ENCODE peak calls at places on chromosomes 7 and 10, in five cellular contexts. U is HCT116, D is neural progenitor cell, Y is A549, Z is brain microvascular endothelial cell. W is an unnamed sample.

GRCh38 chr7:17234398-17235021 is 63.9 kb upstream of the AHR start:
- DNase-seq in Y (peak; percentile 65), D (no peak), Z (peak; percentile 93), U (peak; percentile 77), W (no peak)

GRCh38 chr10:120979435-120980315 is 128.5 kb downstream of the WDR11 start:
- DNase-seq in D (peak; percentile 75), Z (peak; percentile 2), Y (peak; percentile 44), U (peak; percentile 62), W (peak; percentile 85)

GRCh38 chr10:89364533-89364932 is 13.3 kb upstream of the IFIT1B start:
- DNase-seq in D (no peak), Z (no peak), Y (no peak), U (no peak), W (no peak)

GRCh38 chr10:69222157-69223027 is 2.3 kb downstream of the HKDC1 start:
- DNase-seq in U (peak; percentile 83), Y (peak; percentile 66), D (peak; percentile 77), Z (peak; percentile 59), W (peak; percentile 84)

GRCh38 chr10:119466655-119467054 is 75.9 kb downstream of the RGS10 start:
- DNase-seq in U (no peak), Y (no peak), Z (no peak), D (no peak), W (no peak)

GRCh38 chr10:60732240-60733188 is 45.8 kb upstream of the CDK1 start:
- DNase-seq in Z (no peak), D (peak; percentile 50), Y (no peak), U (no peak), W (peak; percentile 75)

GRCh38 chr7:94323872-94324271 is 70.8 kb upstream of the COL1A2 start:
- DNase-seq in D (no peak), Z (no peak), Y (no peak), U (no peak), W (no peak)

GRCh38 chr7:100476108-100476780 is 2.8 kb downstream of the TSC22D4 start:
- DNase-seq in D (no peak), Y (no peak), U (no peak), Z (no peak), W (no peak)

GRCh38 chr10:121553455-121553854 is 44.8 kb downstream of the FGFR2 start:
- DNase-seq in D (peak; percentile 49), Y (no peak), U (no peak), Z (no peak), W (no peak)

GRCh38 chr10:86657396-86658011 is 3.2 kb downstream of the OPN4 start:
- DNase-seq in D (no peak), Y (no peak), U (no peak), Z (no peak), W (no peak)

GRCh38 chr10:110141747-110142625 is 65.4 kb upstream of the MXI1 start:
- DNase-seq in U (no peak), D (no peak), Y (no peak), Z (no peak), W (no peak)

GRCh38 chr10:83896219-83896618 is 243.1 kb upstream of the GHITM start:
- DNase-seq in Z (no peak), D (no peak), Y (no peak), U (no peak), W (peak; percentile 45)

GRCh38 chr7:129390314-129390713 is 43.9 kb upstream of the STRIP2 start:
- DNase-seq in U (no peak), Z (no peak), D (no peak), Y (no peak), W (no peak)

GRCh38 chr10:25059990-25060389 is 43.6 kb downstream of the THNSL1 start:
- DNase-seq in U (peak; percentile 79), Y (peak; percentile 78), Z (peak; percentile 90), D (no peak), W (peak; percentile 58)

GRCh38 chr7:149753370-149754233 is 19.8 kb downstream of the ZNF467 start:
- DNase-seq in Y (peak; percentile 73), D (peak; percentile 69), U (peak; percentile 36), Z (peak; percentile 29), W (peak; percentile 91)

GRCh38 chr7:26709210-26709990 is 155.0 kb downstream of the SKAP2 start:
- DNase-seq in D (no peak), Y (no peak), Z (no peak), U (no peak), W (no peak)

GRCh38 chr10:78703581-78703980 is 365.2 kb upstream of the ZMIZ1 start:
- DNase-seq in U (no peak), Y (no peak), Z (no peak), D (no peak), W (no peak)

GRCh38 chr10:75469018-75469616 is 37.7 kb downstream of the LRMDA start:
- DNase-seq in Y (peak; percentile 59), U (no peak), Z (peak; percentile 85), D (no peak), W (no peak)

GRCh38 chr10:102117391-102118159 is 2.6 kb downstream of the LDB1 start:
- DNase-seq in Z (no peak), U (no peak), Y (no peak), D (peak; percentile 69), W (peak; percentile 83)

GRCh38 chr10:1048349-1048731 is 579 bp downstream of the IDI1 start:
- DNase-seq in Y (no peak), Z (no peak), D (no peak), U (no peak), W (no peak)

GRCh38 chr10:97861351-97861750 is 11.7 kb downstream of the GOLGA7B start:
- DNase-seq in D (no peak), U (no peak), Y (peak; percentile 93), Z (peak; percentile 48), W (peak; percentile 57)

GRCh38 chr7:85001493-85002345 is 185.1 kb downstream of the SEMA3D start:
- DNase-seq in Y (no peak), Z (no peak), D (no peak), U (no peak), W (no peak)

GRCh38 chr10:48478469-48478868 is 126.4 kb downstream of the ARHGAP22 start:
- DNase-seq in Z (no peak), U (no peak), D (no peak), Y (no peak), W (peak; percentile 20)

GRCh38 chr7:95725170-95725569 is 47.2 kb upstream of the DYNC1I1 start:
- DNase-seq in Y (no peak), Z (no peak), D (peak; percentile 62), U (no peak), W (no peak)

GRCh38 chr10:126014309-126014708 is 117.9 kb downstream of the FANK1 start:
- DNase-seq in D (no peak), Y (no peak), U (no peak), Z (peak; percentile 71), W (no peak)

GRCh38 chr7:37211097-37211496 is 237.6 kb downstream of the ELMO1 start:
- DNase-seq in Y (no peak), Z (peak; percentile 6), U (no peak), D (no peak), W (no peak)

GRCh38 chr7:129315916-129316315 is 91.1 kb downstream of the AHCYL2 start:
- DNase-seq in Z (no peak), D (no peak), U (no peak), Y (no peak), W (no peak)

GRCh38 chr7:44225566-44226395 is 25.0 kb downstream of the YKT6 start:
- DNase-seq in Y (no peak), U (no peak), Z (no peak), D (no peak), W (no peak)

GRCh38 chr7:107742678-107743566 is 1.0 kb upstream of the CBLL1 start:
- DNase-seq in U (no peak), Y (peak; percentile 51), Z (no peak), D (peak; percentile 80), W (peak; percentile 91)

GRCh38 chr7:90918303-90918702 is 322.2 kb downstream of the CDK14 start:
- DNase-seq in Y (no peak), Z (no peak), U (no peak), D (no peak), W (no peak)

GRCh38 chr10:19659920-19660655 is 156.1 kb upstream of the PLXDC2 start:
- DNase-seq in Y (no peak), Z (peak; percentile 51), U (no peak), D (no peak), W (no peak)

GRCh38 chr7:131329176-131329570 is 1.5 kb downstream of the MKLN1 start:
- DNase-seq in Y (peak; percentile 21), D (no peak), Z (no peak), U (no peak), W (peak; percentile 48)
- H3K27ac ChIP-seq in Y (peak overlapping the region; percentile 98), D (no peak overlapping the region), Z (peak overlapping the region; percentile 93), U (no peak overlapping the region), W (no peak overlapping the region)

GRCh38 chr7:75965617-75966016 is 28.8 kb downstream of the TMEM120A start:
- DNase-seq in U (no peak), Y (no peak), Z (no peak), D (no peak), W (no peak)
- H3K27ac ChIP-seq in U (no peak overlapping the region), Y (no peak overlapping the region), Z (no peak overlapping the region), D (peak overlapping the region; percentile 20), W (peak overlapping the region; percentile 72)

GRCh38 chr7:39890411-39890810 is 59.6 kb upstream of the CDK13 start:
- DNase-seq in U (no peak), Z (no peak), D (no peak), Y (no peak), W (no peak)

GRCh38 chr7:39892361-39892760 is 57.7 kb upstream of the CDK13 start:
- DNase-seq in D (no peak), Z (no peak), Y (no peak), U (no peak), W (no peak)

GRCh38 chr7:39891879-39892278 is 58.2 kb upstream of the CDK13 start:
- DNase-seq in Z (no peak), U (no peak), Y (no peak), D (no peak), W (no peak)

GRCh38 chr7:39888171-39888853 is 61.7 kb upstream of the CDK13 start:
- DNase-seq in U (no peak), Z (no peak), Y (no peak), D (no peak), W (no peak)
- H3K27ac ChIP-seq in U (no peak overlapping the region), Z (no peak overlapping the region), Y (no peak overlapping the region), D (no peak overlapping the region), W (no peak overlapping the region)

GRCh38 chr10:5413012-5413938 is 918 bp downstream of the NET1 start:
- DNase-seq in U (no peak), Y (peak; percentile 31), D (peak; percentile 77), Z (peak; percentile 11), W (peak; percentile 66)

GRCh38 chr10:5411941-5412276 is 448 bp upstream of the NET1 start:
- DNase-seq in U (no peak), D (no peak), Y (no peak), Z (no peak), W (no peak)

GRCh38 chr10:5416981-5417380 is 4.6 kb downstream of the NET1 start:
- DNase-seq in U (no peak), Y (no peak), Z (no peak), D (peak; percentile 28), W (peak; percentile 39)

GRCh38 chr10:5406918-5407317 is 2.3 kb upstream of the TUBAL3 start:
- DNase-seq in Z (no peak), Y (no peak), U (no peak), D (no peak), W (no peak)

DNA sequence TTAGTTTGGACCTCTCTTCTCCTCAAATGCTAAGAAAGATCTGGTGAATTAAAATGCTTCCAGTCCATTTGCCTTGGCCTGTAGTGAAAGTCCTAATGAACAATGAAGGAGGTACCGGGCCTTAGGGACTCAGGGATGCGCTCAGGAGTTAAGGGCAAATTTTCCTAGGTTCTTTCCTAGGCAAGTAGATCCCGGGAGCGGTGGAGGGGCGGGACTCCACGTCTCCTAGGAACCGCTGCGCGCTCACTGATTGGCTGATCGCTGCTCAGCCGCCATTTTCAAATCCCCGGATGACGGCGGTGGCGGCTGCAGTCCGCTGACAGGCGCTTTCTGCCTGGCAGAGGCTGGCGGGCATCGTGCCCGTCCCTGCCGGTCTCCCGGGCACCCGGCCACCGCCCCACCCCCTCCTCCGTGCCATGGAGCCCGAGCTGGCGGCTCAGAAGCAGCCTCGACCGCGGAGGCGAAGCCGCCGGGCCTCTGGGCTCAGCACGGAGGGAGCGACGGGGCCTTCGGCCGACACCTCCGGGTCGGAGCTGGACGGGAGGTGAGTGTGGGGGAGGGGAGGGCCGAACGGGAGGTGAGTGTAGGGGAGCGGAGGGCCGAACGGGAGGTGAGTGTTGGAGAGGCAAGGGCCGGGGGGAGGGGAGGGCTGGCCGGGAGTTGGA is at the start of gene NET1:
- DNase-seq in Y (peak; percentile 97), D (peak; percentile 97), Z (peak; percentile 83), U (peak; percentile 80), W (peak; percentile 98)
- H3K27ac ChIP-seq in Y (peak within 1 kb of the TSS; percentile 84), D (no peak within 1 kb of the TSS), Z (peak within 1 kb of the TSS; percentile 48), U (peak within 1 kb of the TSS; percentile 54), W (no peak within 1 kb of the TSS)